ENCODE peak calls at places on chromosomes 3 and 15, in ten cellular contexts. One of them, this sample, is unnamed.
A peak's percentile ranks its signal among the peaks of the same experiment; 100 is the strongest.

GRCh38 chr15:74275957-74276356 is 39.8 kb downstream of the CCDC33 start:
- DNase-seq in epithelial cell of esophagus: no peak
- DNase-seq in HCT116: peak; percentile 12
- DNase-seq in CD8-positive, alpha-beta memory T cell: no peak
- DNase-seq in cardiac fibroblast: no peak
- DNase-seq in right cardiac atrium: no peak
- DNase-seq in GM12864: no peak
- DNase-seq in SJSA1: no peak
- DNase-seq in GM12865: peak; percentile 38
- DNase-seq in neural progenitor cell: peak; percentile 32
- DNase-seq in this sample: no peak

GRCh38 chr15:37995461-37996347 is 61.3 kb downstream of the TMCO5A start:
- DNase-seq in epithelial cell of esophagus: peak; percentile 72
- DNase-seq in HCT116: peak; percentile 45
- DNase-seq in CD8-positive, alpha-beta memory T cell: no peak
- DNase-seq in cardiac fibroblast: peak; percentile 89
- DNase-seq in right cardiac atrium: no peak
- DNase-seq in GM12864: peak; percentile 30
- DNase-seq in SJSA1: peak; percentile 57
- DNase-seq in GM12865: peak; percentile 73
- DNase-seq in neural progenitor cell: peak; percentile 80
- DNase-seq in this sample: peak; percentile 51

GRCh38 chr3:72347819-72348319 is 500.4 kb downstream of the SHQ1 start:
- DNase-seq in epithelial cell of esophagus: peak; percentile 61
- DNase-seq in HCT116: no peak
- DNase-seq in CD8-positive, alpha-beta memory T cell: peak; percentile 17
- DNase-seq in cardiac fibroblast: peak; percentile 72
- DNase-seq in right cardiac atrium: peak; percentile 94
- DNase-seq in GM12864: peak; percentile 31
- DNase-seq in SJSA1: peak; percentile 70
- DNase-seq in GM12865: peak; percentile 84
- DNase-seq in neural progenitor cell: peak; percentile 62
- DNase-seq in this sample: peak; percentile 39

GRCh38 chr15:64622410-64623260 is 152.8 kb downstream of the RBPMS2 start:
- DNase-seq in epithelial cell of esophagus: no peak
- DNase-seq in HCT116: no peak
- DNase-seq in CD8-positive, alpha-beta memory T cell: peak; percentile 73
- DNase-seq in cardiac fibroblast: no peak
- DNase-seq in right cardiac atrium: no peak
- DNase-seq in GM12864: no peak
- DNase-seq in SJSA1: no peak
- DNase-seq in GM12865: peak; percentile 89
- DNase-seq in neural progenitor cell: no peak
- DNase-seq in this sample: no peak

GRCh38 chr3:111047053-111047452 is 24.6 kb upstream of the NECTIN3 start:
- DNase-seq in epithelial cell of esophagus: no peak
- DNase-seq in HCT116: no peak
- DNase-seq in CD8-positive, alpha-beta memory T cell: no peak
- DNase-seq in cardiac fibroblast: no peak
- DNase-seq in right cardiac atrium: no peak
- DNase-seq in GM12864: no peak
- DNase-seq in SJSA1: no peak
- DNase-seq in GM12865: no peak
- DNase-seq in neural progenitor cell: no peak
- DNase-seq in this sample: no peak

GRCh38 chr3:58084166-58084565 is 75.9 kb downstream of the FLNB start:
- DNase-seq in epithelial cell of esophagus: no peak
- DNase-seq in HCT116: no peak
- DNase-seq in CD8-positive, alpha-beta memory T cell: no peak
- DNase-seq in cardiac fibroblast: no peak
- DNase-seq in right cardiac atrium: no peak
- DNase-seq in GM12864: no peak
- DNase-seq in SJSA1: no peak
- DNase-seq in GM12865: no peak
- DNase-seq in neural progenitor cell: no peak
- DNase-seq in this sample: no peak

GRCh38 chr15:88131937-88132336 is 124.6 kb downstream of the NTRK3 start:
- DNase-seq in epithelial cell of esophagus: peak; percentile 12
- DNase-seq in HCT116: no peak
- DNase-seq in CD8-positive, alpha-beta memory T cell: no peak
- DNase-seq in cardiac fibroblast: no peak
- DNase-seq in right cardiac atrium: no peak
- DNase-seq in GM12864: no peak
- DNase-seq in SJSA1: no peak
- DNase-seq in GM12865: no peak
- DNase-seq in neural progenitor cell: no peak
- DNase-seq in this sample: no peak

GRCh38 chr15:51403072-51403878 is 61.8 kb downstream of the GLDN start:
- DNase-seq in epithelial cell of esophagus: peak; percentile 50
- DNase-seq in HCT116: peak; percentile 23
- DNase-seq in CD8-positive, alpha-beta memory T cell: no peak
- DNase-seq in cardiac fibroblast: peak; percentile 66
- DNase-seq in right cardiac atrium: no peak
- DNase-seq in GM12864: no peak
- DNase-seq in SJSA1: peak; percentile 24
- DNase-seq in GM12865: peak; percentile 24
- DNase-seq in neural progenitor cell: peak; percentile 46
- DNase-seq in this sample: no peak

GRCh38 chr3:52052831-52053306 is 3.5 kb downstream of the DUSP7 start:
- DNase-seq in epithelial cell of esophagus: peak; percentile 77
- DNase-seq in HCT116: no peak
- DNase-seq in CD8-positive, alpha-beta memory T cell: peak; percentile 30
- DNase-seq in cardiac fibroblast: peak; percentile 84
- DNase-seq in right cardiac atrium: peak; percentile 96
- DNase-seq in GM12864: no peak
- DNase-seq in SJSA1: peak; percentile 69
- DNase-seq in GM12865: peak; percentile 53
- DNase-seq in neural progenitor cell: peak; percentile 75
- DNase-seq in this sample: peak; percentile 84

GRCh38 chr15:24898715-24899278 is 56.0 kb upstream of the SNRPN start:
- DNase-seq in epithelial cell of esophagus: no peak
- DNase-seq in HCT116: no peak
- DNase-seq in CD8-positive, alpha-beta memory T cell: no peak
- DNase-seq in cardiac fibroblast: no peak
- DNase-seq in right cardiac atrium: no peak
- DNase-seq in GM12864: no peak
- DNase-seq in SJSA1: no peak
- DNase-seq in GM12865: no peak
- DNase-seq in neural progenitor cell: peak; percentile 70
- DNase-seq in this sample: no peak

GRCh38 chr3:48739955-48740823 is 23.2 kb upstream of the IP6K2 start:
- DNase-seq in epithelial cell of esophagus: peak; percentile 75
- DNase-seq in HCT116: peak; percentile 59
- DNase-seq in CD8-positive, alpha-beta memory T cell: peak; percentile 15
- DNase-seq in cardiac fibroblast: peak; percentile 78
- DNase-seq in right cardiac atrium: peak; percentile 97
- DNase-seq in GM12864: no peak
- DNase-seq in SJSA1: peak; percentile 46
- DNase-seq in GM12865: peak; percentile 79
- DNase-seq in neural progenitor cell: peak; percentile 85
- DNase-seq in this sample: peak; percentile 60

GRCh38 chr3:149247929-149248691 is 26.5 kb upstream of the CP start:
- DNase-seq in epithelial cell of esophagus: peak; percentile 62
- DNase-seq in HCT116: no peak
- DNase-seq in CD8-positive, alpha-beta memory T cell: no peak
- DNase-seq in cardiac fibroblast: peak; percentile 39
- DNase-seq in right cardiac atrium: no peak
- DNase-seq in GM12864: no peak
- DNase-seq in SJSA1: peak; percentile 55
- DNase-seq in GM12865: peak; percentile 72
- DNase-seq in neural progenitor cell: no peak
- DNase-seq in this sample: no peak

GRCh38 chr3:169664034-169664820 is 715 bp upstream of the MECOM start:
- DNase-seq in epithelial cell of esophagus: no peak
- DNase-seq in HCT116: no peak
- DNase-seq in CD8-positive, alpha-beta memory T cell: no peak
- DNase-seq in cardiac fibroblast: no peak
- DNase-seq in right cardiac atrium: peak; percentile 59
- DNase-seq in GM12864: no peak
- DNase-seq in SJSA1: no peak
- DNase-seq in GM12865: no peak
- DNase-seq in neural progenitor cell: peak; percentile 36
- DNase-seq in this sample: no peak
- H3K4me3 ChIP-seq in epithelial cell of esophagus: no peak overlapping the region
- H3K4me3 ChIP-seq in HCT116: peak overlapping the region; percentile 58
- H3K4me3 ChIP-seq in CD8-positive, alpha-beta memory T cell: peak overlapping the region; percentile 43
- H3K4me3 ChIP-seq in cardiac fibroblast: peak overlapping the region; percentile 69
- H3K4me3 ChIP-seq in right cardiac atrium: peak overlapping the region; percentile 94
- H3K4me3 ChIP-seq in GM12864: no peak overlapping the region
- H3K4me3 ChIP-seq in SJSA1: no peak overlapping the region
- H3K4me3 ChIP-seq in GM12865: no peak overlapping the region
- H3K4me3 ChIP-seq in neural progenitor cell: peak overlapping the region; percentile 86
- H3K4me3 ChIP-seq in this sample: peak overlapping the region; percentile 76

GRCh38 chr15:59994855-59995557 is 9.1 kb upstream of the FOXB1 start:
- DNase-seq in epithelial cell of esophagus: no peak
- DNase-seq in HCT116: no peak
- DNase-seq in CD8-positive, alpha-beta memory T cell: no peak
- DNase-seq in cardiac fibroblast: no peak
- DNase-seq in right cardiac atrium: no peak
- DNase-seq in GM12864: no peak
- DNase-seq in SJSA1: no peak
- DNase-seq in GM12865: no peak
- DNase-seq in neural progenitor cell: peak; percentile 73
- DNase-seq in this sample: no peak
- H3K4me3 ChIP-seq in epithelial cell of esophagus: no peak overlapping the region
- H3K4me3 ChIP-seq in HCT116: no peak overlapping the region
- H3K4me3 ChIP-seq in CD8-positive, alpha-beta memory T cell: no peak overlapping the region
- H3K4me3 ChIP-seq in cardiac fibroblast: no peak overlapping the region
- H3K4me3 ChIP-seq in right cardiac atrium: no peak overlapping the region
- H3K4me3 ChIP-seq in GM12864: no peak overlapping the region
- H3K4me3 ChIP-seq in SJSA1: no peak overlapping the region
- H3K4me3 ChIP-seq in GM12865: no peak overlapping the region
- H3K4me3 ChIP-seq in neural progenitor cell: peak overlapping the region; percentile 47
- H3K4me3 ChIP-seq in this sample: no peak overlapping the region

GRCh38 chr15:101489633-101490407 is at the start of gene PCSK6:
- DNase-seq in epithelial cell of esophagus: peak; percentile 49
- DNase-seq in HCT116: no peak
- DNase-seq in CD8-positive, alpha-beta memory T cell: no peak
- DNase-seq in cardiac fibroblast: no peak
- DNase-seq in right cardiac atrium: peak; percentile 71
- DNase-seq in GM12864: no peak
- DNase-seq in SJSA1: no peak
- DNase-seq in GM12865: no peak
- DNase-seq in neural progenitor cell: peak; percentile 77
- DNase-seq in this sample: no peak
- H3K4me3 ChIP-seq in epithelial cell of esophagus: peak within 1 kb of the TSS; percentile 25
- H3K4me3 ChIP-seq in HCT116: peak within 1 kb of the TSS; percentile 55
- H3K4me3 ChIP-seq in CD8-positive, alpha-beta memory T cell: no peak within 1 kb of the TSS
- H3K4me3 ChIP-seq in cardiac fibroblast: no peak within 1 kb of the TSS
- H3K4me3 ChIP-seq in right cardiac atrium: peak within 1 kb of the TSS; percentile 82
- H3K4me3 ChIP-seq in GM12864: no peak within 1 kb of the TSS
- H3K4me3 ChIP-seq in SJSA1: peak within 1 kb of the TSS; percentile 33
- H3K4me3 ChIP-seq in GM12865: no peak within 1 kb of the TSS
- H3K4me3 ChIP-seq in neural progenitor cell: peak within 1 kb of the TSS; percentile 47
- H3K4me3 ChIP-seq in this sample: no peak within 1 kb of the TSS

GRCh38 chr3:63141-63845 is 133.3 kb upstream of the CHL1 start:
- DNase-seq in epithelial cell of esophagus: peak; percentile 38
- DNase-seq in HCT116: no peak
- DNase-seq in CD8-positive, alpha-beta memory T cell: no peak
- DNase-seq in cardiac fibroblast: no peak
- DNase-seq in right cardiac atrium: no peak
- DNase-seq in GM12864: no peak
- DNase-seq in SJSA1: no peak
- DNase-seq in GM12865: no peak
- DNase-seq in neural progenitor cell: no peak
- DNase-seq in this sample: no peak
- H3K4me3 ChIP-seq in epithelial cell of esophagus: peak overlapping the region; percentile 5
- H3K4me3 ChIP-seq in HCT116: no peak overlapping the region
- H3K4me3 ChIP-seq in CD8-positive, alpha-beta memory T cell: no peak overlapping the region
- H3K4me3 ChIP-seq in cardiac fibroblast: no peak overlapping the region
- H3K4me3 ChIP-seq in right cardiac atrium: no peak overlapping the region
- H3K4me3 ChIP-seq in GM12864: no peak overlapping the region
- H3K4me3 ChIP-seq in SJSA1: no peak overlapping the region
- H3K4me3 ChIP-seq in GM12865: no peak overlapping the region
- H3K4me3 ChIP-seq in neural progenitor cell: no peak overlapping the region
- H3K4me3 ChIP-seq in this sample: no peak overlapping the region

DNA sequence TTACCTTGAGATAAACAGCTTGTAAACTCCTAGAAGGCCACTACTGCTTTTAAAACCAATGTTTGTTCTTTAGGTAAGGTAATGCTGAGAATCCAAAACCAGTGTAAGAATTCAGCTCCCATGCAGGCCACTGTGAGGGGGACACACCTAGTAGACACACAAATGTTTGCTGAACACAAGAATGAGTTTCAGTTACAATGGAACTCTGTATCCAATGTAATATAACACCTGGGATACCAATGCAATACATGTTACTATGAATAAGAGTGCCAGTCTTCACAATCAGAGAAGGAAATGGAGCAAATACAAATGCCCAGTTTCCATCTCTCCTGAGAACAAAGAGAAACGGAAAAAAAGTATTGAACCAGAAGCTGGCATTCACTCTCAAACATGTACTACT is 65.9 kb downstream of the IGF2BP2 start:
- DNase-seq in epithelial cell of esophagus: no peak
- DNase-seq in HCT116: no peak
- DNase-seq in CD8-positive, alpha-beta memory T cell: no peak
- DNase-seq in cardiac fibroblast: no peak
- DNase-seq in right cardiac atrium: no peak
- DNase-seq in GM12864: no peak
- DNase-seq in SJSA1: no peak
- DNase-seq in GM12865: no peak
- DNase-seq in neural progenitor cell: no peak
- DNase-seq in this sample: no peak
- H3K4me3 ChIP-seq in epithelial cell of esophagus: no peak overlapping the region
- H3K4me3 ChIP-seq in HCT116: no peak overlapping the region
- H3K4me3 ChIP-seq in CD8-positive, alpha-beta memory T cell: no peak overlapping the region
- H3K4me3 ChIP-seq in cardiac fibroblast: no peak overlapping the region
- H3K4me3 ChIP-seq in right cardiac atrium: no peak overlapping the region
- H3K4me3 ChIP-seq in GM12864: no peak overlapping the region
- H3K4me3 ChIP-seq in SJSA1: no peak overlapping the region
- H3K4me3 ChIP-seq in GM12865: no peak overlapping the region
- H3K4me3 ChIP-seq in neural progenitor cell: no peak overlapping the region
- H3K4me3 ChIP-seq in this sample: no peak overlapping the region

This sample was measured in tibial nerve.